ENCODE peak calls at places on chromosomes 16 and 17, in four cellular contexts. C, T, F and U are unnamed samples. For H3K4me1, the result is how much of the 10 kb centered on the place peaks cover.

GRCh38 chr16:11757671-11758545 is 15.3 kb upstream of the TXNDC11 start:
- DNase-seq in C (no peak), T (no peak), F (peak), U (no peak)

GRCh38 chr16:86455116-86455515 is 55.2 kb upstream of the FOXF1 start:
- DNase-seq in C (no peak), F (peak), T (no peak), U (no peak)

GRCh38 chr17:31858647-31859486 is at the start of gene COPRS:
- DNase-seq in T (peak), F (peak), C (peak), U (peak)

GRCh38 chr16:81190667-81191066 is 47.8 kb upstream of the BCO1 start:
- DNase-seq in F (peak), T (no peak), C (no peak), U (no peak)

GRCh38 chr17:5669191-5669590 is 84.9 kb upstream of the NLRP1 start:
- DNase-seq in C (no peak), F (no peak), T (no peak), U (no peak)

GRCh38 chr16:20911361-20911760 is 10.8 kb downstream of the LYRM1 start:
- DNase-seq in F (peak), T (no peak), C (no peak), U (no peak)

GRCh38 chr17:29594441-29595090 is 1.6 kb downstream of the ANKRD13B start:
- DNase-seq in T (no peak), F (no peak), C (no peak), U (no peak)

GRCh38 chr16:24993722-24994686 is 21.2 kb downstream of the ARHGAP17 start:
- DNase-seq in T (no peak), C (no peak), F (peak), U (no peak)

GRCh38 chr17:43224146-43224705 is 4.2 kb downstream of the CCDC200 start:
- DNase-seq in F (no peak), C (no peak), T (no peak), U (no peak)

GRCh38 chr17:56679767-56680422 is 86.4 kb downstream of the NOG start:
- DNase-seq in T (no peak), F (no peak), C (no peak), U (no peak)

GRCh38 chr17:45031231-45032149 is 19.9 kb downstream of the DCAKD start:
- DNase-seq in T (no peak), C (no peak), F (peak), U (no peak)

GRCh38 chr16:75063549-75064082 is 53.0 kb downstream of the LDHD start:
- DNase-seq in F (no peak), C (no peak), T (no peak), U (no peak)

GRCh38 chr16:49835116-49835880 is 20.6 kb downstream of the ZNF423 start:
- DNase-seq in C (no peak), T (no peak), F (peak), U (no peak)

GRCh38 chr16:49833055-49833454 is 22.9 kb downstream of the ZNF423 start:
- DNase-seq in F (peak), T (no peak), C (no peak), U (peak)

GRCh38 chr16:49836218-49836617 is 19.7 kb downstream of the ZNF423 start:
- DNase-seq in C (no peak), F (no peak), T (no peak), U (no peak)

GRCh38 chr16:49833796-49834195 is 22.1 kb downstream of the ZNF423 start:
- DNase-seq in F (no peak), T (no peak), C (peak), U (peak)

GRCh38 chr16:49834496-49835009 is 21.4 kb downstream of the ZNF423 start:
- DNase-seq in F (peak), T (no peak), C (peak), U (peak)
- H3K4me1 ChIP-seq in F (under half), T (under half), C (half or more), U (half or more)

GRCh38 chr16:53523971-53524548 is 21.1 kb upstream of the AKTIP start:
- DNase-seq in T (no peak), C (no peak), F (no peak), U (no peak)
- H3K4me1 ChIP-seq in T (under half), C (under half), F (under half), U (under half)

GRCh38 chr17:17774009-17774881 is 62.5 kb downstream of the SREBF1 start:
- DNase-seq in T (no peak), F (peak), C (peak), U (no peak)
- H3K4me1 ChIP-seq in T (under half), F (under half), C (half or more), U (under half)

GRCh38 chr17:62628845-62629555 is 1.5 kb downstream of the MRC2 start:
- DNase-seq in T (no peak), F (peak), C (no peak), U (no peak)
- H3K4me1 ChIP-seq in T (under half), F (under half), C (under half), U (under half)

GRCh38 chr16:57279780-57280638 is 4.5 kb downstream of the PLLP start:
- DNase-seq in C (no peak), F (no peak), T (no peak), U (no peak)
- H3K4me1 ChIP-seq in C (under half), F (under half), T (half or more), U (under half)